ENCODE peak calls at places on chromosomes 13 and 19, in ten cellular contexts. V, Z, D, P, W, A, N, H, X and Y are unnamed samples.

GRCh38 chr19:2166741-2167738 is 3.3 kb downstream of the DOT1L start:
- DNase-seq in V (no peak), Z (no peak), D (no peak), P (peak), W (no peak), A (peak), N (peak), H (peak), X (no peak), Y (peak)

GRCh38 chr13:50693755-50694154 is 149.7 kb downstream of the DLEU7 start:
- DNase-seq in V (no peak), Z (no peak), D (no peak), P (no peak), W (no peak), A (no peak), N (no peak), H (peak), X (no peak), Y (no peak)

GRCh38 chr19:19651076-19651475 is 7.6 kb upstream of the GMIP start:
- DNase-seq in V (no peak), Z (no peak), D (no peak), P (no peak), W (no peak), A (no peak), N (no peak), H (no peak), X (no peak), Y (no peak)

GRCh38 chr19:28585796-28586195 is 627.2 kb downstream of the UQCRFS1 start:
- DNase-seq in V (no peak), Z (no peak), D (no peak), P (no peak), W (no peak), A (no peak), N (no peak), H (no peak), X (no peak), Y (no peak)

GRCh38 chr13:31119966-31120733 is 41.6 kb downstream of the HSPH1 start:
- DNase-seq in V (no peak), Z (no peak), D (no peak), P (no peak), W (no peak), A (no peak), N (peak), H (peak), X (no peak), Y (no peak)

GRCh38 chr13:65913173-65913572 is 1317.0 kb downstream of the PCDH9 start:
- DNase-seq in V (no peak), Z (peak), D (no peak), P (no peak), W (no peak), A (no peak), N (peak), H (peak), X (peak), Y (no peak)

GRCh38 chr19:42276821-42277220 is 7.8 kb downstream of the CIC start:
- DNase-seq in V (no peak), Z (no peak), D (peak), P (no peak), W (no peak), A (no peak), N (peak), H (no peak), X (no peak), Y (no peak)

GRCh38 chr19:14250870-14251269 is 44.9 kb upstream of the ADGRL1 start:
- DNase-seq in V (no peak), Z (no peak), D (no peak), P (no peak), W (no peak), A (no peak), N (no peak), H (no peak), X (no peak), Y (no peak)

GRCh38 chr19:54792814-54793213 is 10.6 kb upstream of the KIR2DL4 start:
- DNase-seq in V (no peak), Z (no peak), D (no peak), P (no peak), W (no peak), A (no peak), N (no peak), H (no peak), X (no peak), Y (no peak)

GRCh38 chr13:94343243-94343585 is 136.3 kb downstream of the DCT start:
- DNase-seq in V (no peak), Z (no peak), D (no peak), P (no peak), W (no peak), A (no peak), N (peak), H (peak), X (no peak), Y (no peak)

GRCh38 chr19:19546751-19547162 is 8.7 kb downstream of the CILP2 start:
- DNase-seq in V (no peak), Z (no peak), D (no peak), P (no peak), W (no peak), A (no peak), N (no peak), H (no peak), X (no peak), Y (no peak)